ENCODE peak calls at places on chromosomes 3 and 15, in eight cellular contexts. E is Daoy, Z is body of pancreas, A is iris pigment epithelial cell, G is foreskin fibroblast, M is heart left ventricle, C is AG08396, L is ELR. Y is an unnamed sample.

GRCh38 chr3:184737641-184738518 is 26.0 kb upstream of the MAGEF1 start:
- DNase-seq in E (peak), Z (no peak), A (peak), G (peak), M (no peak), C (peak), L (peak), Y (peak)

GRCh38 chr3:129016366-129016724 is 15.2 kb downstream of the EFCC1 start:
- DNase-seq in E (no peak), Z (no peak), A (no peak), G (no peak), M (no peak), C (no peak), L (no peak), Y (no peak)

GRCh38 chr15:69009353-69009752 is 5.1 kb upstream of the NOX5 start:
- DNase-seq in E (no peak), Z (no peak), A (no peak), G (no peak), M (no peak), C (no peak), L (no peak), Y (no peak)

GRCh38 chr15:69305204-69305931 is 6.7 kb downstream of the PAQR5 start:
- DNase-seq in E (peak), Z (peak), A (peak), G (peak), M (no peak), C (peak), L (peak), Y (peak)

GRCh38 chr15:62567501-62567900 is 402.4 kb upstream of the C2CD4B start:
- DNase-seq in E (no peak), Z (no peak), A (no peak), G (no peak), M (no peak), C (no peak), L (no peak), Y (no peak)

GRCh38 chr3:132655471-132655870 is 4.1 kb downstream of the ACAD11 start:
- DNase-seq in E (no peak), Z (no peak), A (no peak), G (no peak), M (no peak), C (no peak), L (no peak), Y (no peak)

GRCh38 chr3:44318929-44319328 is 19.6 kb upstream of the TCAIM start:
- DNase-seq in E (no peak), Z (no peak), A (no peak), G (no peak), M (no peak), C (no peak), L (peak), Y (no peak)

GRCh38 chr3:120450261-120450913 is 405 bp downstream of the FSTL1 start:
- DNase-seq in E (peak), Z (peak), A (no peak), G (peak), M (peak), C (peak), L (peak), Y (no peak)

GRCh38 chr3:64257096-64257755 is 32.0 kb upstream of the PRICKLE2 start:
- DNase-seq in E (no peak), Z (no peak), A (no peak), G (peak), M (no peak), C (no peak), L (no peak), Y (no peak)

GRCh38 chr3:179260949-179261765 is 10.2 kb upstream of the KCNMB3 start:
- DNase-seq in E (peak), Z (peak), A (peak), G (peak), M (peak), C (peak), L (peak), Y (peak)

GRCh38 chr3:104556372-104557078 is 810.2 kb upstream of the ALCAM start:
- DNase-seq in E (no peak), Z (no peak), A (peak), G (no peak), M (no peak), C (no peak), L (no peak), Y (no peak)

GRCh38 chr15:67303490-67304363 is 49.1 kb downstream of the IQCH start:
- DNase-seq in E (peak), Z (peak), A (peak), G (peak), M (no peak), C (no peak), L (peak), Y (no peak)

GRCh38 chr15:75712668-75713337 is at the start of gene CSPG4:
- DNase-seq in E (peak), Z (no peak), A (peak), G (peak), M (peak), C (peak), L (peak), Y (no peak)

GRCh38 chr3:101995371-101996046 is 146.2 kb downstream of the NFKBIZ start:
- DNase-seq in E (peak), Z (no peak), A (peak), G (peak), M (no peak), C (no peak), L (peak), Y (no peak)

GRCh38 chr15:78651007-78651406 is 10.0 kb upstream of the CHRNB4 start:
- DNase-seq in E (no peak), Z (no peak), A (no peak), G (no peak), M (no peak), C (no peak), L (no peak), Y (no peak)

GRCh38 chr3:148254402-148254801 is 443.3 kb upstream of the AGTR1 start:
- DNase-seq in E (no peak), Z (no peak), A (no peak), G (no peak), M (no peak), C (no peak), L (no peak), Y (no peak)

GRCh38 chr15:42349178-42349577 is 10.1 kb upstream of the CAPN3 start:
- DNase-seq in E (no peak), Z (no peak), A (peak), G (peak), M (no peak), C (no peak), L (peak), Y (no peak)

GRCh38 chr3:184937611-184938010 is 125.6 kb downstream of the VPS8 start:
- DNase-seq in E (peak), Z (no peak), A (no peak), G (peak), M (no peak), C (no peak), L (peak), Y (no peak)

GRCh38 chr3:179694731-179695130 is 41.9 kb downstream of the USP13 start:
- DNase-seq in E (no peak), Z (no peak), A (no peak), G (no peak), M (no peak), C (no peak), L (no peak), Y (no peak)

GRCh38 chr3:65776494-65776893 is 262.2 kb downstream of the MAGI1 start:
- DNase-seq in E (peak), Z (no peak), A (no peak), G (peak), M (no peak), C (peak), L (no peak), Y (peak)

GRCh38 chr15:94387854-94388441 is 156.6 kb downstream of the MCTP2 start:
- DNase-seq in E (no peak), Z (no peak), A (no peak), G (no peak), M (no peak), C (no peak), L (no peak), Y (no peak)

GRCh38 chr15:35256555-35256954 is 171.5 kb upstream of the NANOGP8 start:
- DNase-seq in E (no peak), Z (no peak), A (peak), G (peak), M (no peak), C (no peak), L (no peak), Y (peak)

GRCh38 chr3:148513066-148513671 is 184.5 kb upstream of the AGTR1 start:
- DNase-seq in E (no peak), Z (no peak), A (peak), G (peak), M (no peak), C (peak), L (peak), Y (no peak)

GRCh38 chr15:75153565-75154248 is 48.0 kb upstream of the C15orf39 start:
- DNase-seq in E (no peak), Z (no peak), A (no peak), G (no peak), M (peak), C (no peak), L (no peak), Y (no peak)

GRCh38 chr15:52805351-52806283 is 15.5 kb upstream of the ONECUT1 start:
- DNase-seq in E (no peak), Z (peak), A (no peak), G (peak), M (no peak), C (no peak), L (no peak), Y (no peak)

GRCh38 chr3:149959443-149959842 is 11.3 kb downstream of the PFN2 start:
- DNase-seq in E (no peak), Z (no peak), A (peak), G (peak), M (no peak), C (no peak), L (peak), Y (no peak)

Y was measured in fibroblast of the conjunctiva.